ENCODE peak calls at places on chromosomes 3 and 15, in six cellular contexts. C is endodermal cell, V is thyroid gland, B is HS-5, R is testis, D is right cardiac atrium. F is an unnamed sample.

GRCh38 chr15:28876131-28876844 is 9.5 kb upstream of the APBA2 start:
- DNase-seq in C (peak), V (no peak), B (no peak), R (no peak), D (peak), F (no peak)

GRCh38 chr3:38137615-38138346 is 680 bp upstream of the MYD88 start:
- DNase-seq in C (peak), V (no peak), B (no peak), R (peak), D (peak), F (no peak)

GRCh38 chr15:30023798-30024295 is 58.9 kb upstream of the GOLGA8J start:
- DNase-seq in C (no peak), V (peak), B (no peak), R (peak), D (no peak), F (no peak)

GRCh38 chr15:72585659-72586058 is 68.8 kb upstream of the GOLGA6B start:
- DNase-seq in C (no peak), V (no peak), B (no peak), R (no peak), D (no peak), F (no peak)

GRCh38 chr15:95446854-95447253 is 883.6 kb upstream of the NR2F2 start:
- DNase-seq in C (no peak), V (no peak), B (no peak), R (no peak), D (no peak), F (no peak)

GRCh38 chr3:127005864-127006500 is 23.1 kb downstream of the PLXNA1 start:
- DNase-seq in C (no peak), V (no peak), B (no peak), R (no peak), D (no peak), F (no peak)

GRCh38 chr3:52232279-52233107 is 6.5 kb downstream of the TWF2 start:
- DNase-seq in C (peak), V (no peak), B (no peak), R (no peak), D (peak), F (no peak)

GRCh38 chr3:335250-335649 is 138.7 kb downstream of the CHL1 start:
- DNase-seq in C (no peak), V (no peak), B (no peak), R (no peak), D (no peak), F (no peak)

GRCh38 chr3:185781759-185782158 is 43.1 kb downstream of the IGF2BP2 start:
- DNase-seq in C (no peak), V (no peak), B (peak), R (no peak), D (no peak), F (no peak)

GRCh38 chr15:82146990-82147461 is 101.2 kb upstream of the MEX3B start:
- DNase-seq in C (no peak), V (no peak), B (peak), R (no peak), D (no peak), F (no peak)

F was measured in occipital lobe.